ENCODE peak calls at places on chromosomes 1 and 21, in eight cellular contexts. Y, V, F, M, S, O, C and P are unnamed samples.

GRCh38 chr1:151756291-151756690 is 7.0 kb downstream of the MRPL9 start:
- DNase-seq in O (no peak), S (no peak), M (no peak), F (no peak), C (no peak), V (no peak), Y (peak), P (no peak)

GRCh38 chr1:8121261-8122159 is 95.4 kb upstream of the ERRFI1 start:
- DNase-seq in S (no peak), Y (peak), M (no peak), F (no peak), C (no peak), O (no peak), V (no peak), P (peak)

GRCh38 chr1:111541721-111542120 is 38.3 kb upstream of the ADORA3 start:
- DNase-seq in C (no peak), O (no peak), M (no peak), V (no peak), Y (no peak), S (no peak), F (no peak), P (no peak)

GRCh38 chr1:91428182-91428798 is 23.7 kb upstream of the HFM1 start:
- DNase-seq in M (no peak), S (no peak), C (no peak), O (no peak), Y (no peak), V (no peak), F (no peak), P (no peak)

GRCh38 chr1:150889650-150890416 is 2.9 kb downstream of the CTXND2 start:
- DNase-seq in F (no peak), M (peak), V (no peak), S (no peak), C (no peak), Y (no peak), O (no peak), P (peak)

GRCh38 chr21:28069446-28069845 is 923.2 kb downstream of the LTN1 start:
- DNase-seq in F (no peak), M (no peak), V (no peak), O (no peak), Y (peak), C (no peak), S (no peak), P (no peak)

GRCh38 chr21:45454924-45455315 is 50.0 kb downstream of the COL18A1 start:
- DNase-seq in F (no peak), Y (peak), O (peak), S (no peak), M (no peak), C (no peak), V (no peak), P (no peak)

GRCh38 chr1:197140123-197140522 is 6.3 kb downstream of the ASPM start:
- DNase-seq in C (no peak), F (no peak), S (no peak), Y (peak), M (no peak), V (no peak), O (no peak), P (no peak)

GRCh38 chr1:209433649-209434031 is 149.9 kb upstream of the CAMK1G start:
- DNase-seq in M (no peak), V (no peak), S (no peak), F (no peak), O (no peak), C (no peak), Y (no peak), P (no peak)

GRCh38 chr1:37931148-37931492 is 15.7 kb downstream of the INPP5B start:
- DNase-seq in C (no peak), F (no peak), O (no peak), M (peak), S (no peak), Y (no peak), V (no peak), P (no peak)

GRCh38 chr1:41475859-41476567 is 8.5 kb downstream of the EDN2 start:
- DNase-seq in O (no peak), V (no peak), C (no peak), Y (no peak), F (no peak), S (no peak), M (no peak), P (no peak)

GRCh38 chr1:2348346-2349275 is 42.7 kb downstream of the MORN1 start:
- DNase-seq in C (no peak), M (no peak), F (no peak), O (peak), V (no peak), S (no peak), Y (no peak), P (no peak)

GRCh38 chr1:240312872-240313271 is 221.2 kb downstream of the FMN2 start:
- DNase-seq in Y (peak), S (no peak), F (no peak), O (no peak), M (no peak), C (no peak), V (no peak), P (peak)

GRCh38 chr1:55827350-55827749 is 612.2 kb upstream of the USP24 start:
- DNase-seq in O (no peak), S (no peak), M (no peak), Y (peak), F (no peak), C (no peak), V (no peak), P (no peak)

GRCh38 chr1:235583511-235584001 is 66.0 kb downstream of the GNG4 start:
- DNase-seq in F (no peak), S (no peak), M (no peak), C (no peak), O (no peak), V (no peak), Y (no peak), P (no peak)

GRCh38 chr1:41890841-41891311 is 27.8 kb downstream of the HIVEP3 start:
- DNase-seq in M (no peak), F (no peak), O (no peak), S (no peak), Y (peak), V (no peak), C (no peak), P (peak)

GRCh38 chr1:97423397-97423796 is 497.4 kb downstream of the DPYD start:
- DNase-seq in F (no peak), S (no peak), V (no peak), O (no peak), M (no peak), Y (no peak), C (no peak), P (no peak)

GRCh38 chr21:33139084-33139483 is 69.1 kb downstream of the OLIG1 start:
- DNase-seq in S (no peak), F (no peak), V (no peak), C (no peak), O (no peak), Y (no peak), M (no peak), P (no peak)